ENCODE peak calls at places on chromosomes 4 and X, in five cellular contexts. C is NCI-H1694 treated with DMSO at 0.1 percent for 48 hours, K is uterus, P is dorsolateral prefrontal cortex, T is fibroblast of pulmonary artery. E is an unnamed sample.

GRCh38 chr4:113565702-113566012 is 195.9 kb downstream of the CAMK2D start:
- DNase-seq in C (no peak), K (no peak), P (no peak), T (no peak), E (no peak)

GRCh38 chr4:168587326-168588125 is 90.7 kb downstream of the PALLD start:
- DNase-seq in C (no peak), K (peak), P (no peak), T (peak), E (peak)

GRCh38 chr4:9942921-9943600 is 78.2 kb downstream of the SLC2A9 start:
- DNase-seq in C (no peak), K (no peak), P (no peak), T (no peak), E (no peak)

GRCh38 chr4:173301518-173302201 is 32.5 kb downstream of the HMGB2 start:
- DNase-seq in C (no peak), K (peak), P (no peak), T (peak), E (no peak)

GRCh38 chr4:62080431-62080830 is 880.3 kb downstream of the ADGRL3 start:
- DNase-seq in C (no peak), K (no peak), P (no peak), T (no peak), E (no peak)

GRCh38 chrX:48468693-48469691 is 1.1 kb downstream of the SLC38A5 start:
- DNase-seq in C (peak), K (no peak), P (no peak), T (no peak), E (no peak)

GRCh38 chrX:23773601-23774175 is 9.3 kb upstream of the SAT1 start:
- DNase-seq in C (no peak), K (no peak), P (no peak), T (no peak), E (no peak)

GRCh38 chrX:130887392-130887791 is 15.6 kb downstream of the ENOX2 start:
- DNase-seq in C (no peak), K (no peak), P (no peak), T (no peak), E (no peak)

GRCh38 chr4:153114771-153115321 is 89.4 kb upstream of the TRIM2 start:
- DNase-seq in C (no peak), K (no peak), P (no peak), T (peak), E (no peak)

GRCh38 chr4:37054670-37055069 is 189.9 kb upstream of the NWD2 start:
- DNase-seq in C (no peak), K (no peak), P (no peak), T (no peak), E (no peak)

GRCh38 chr4:164779811-164780216 is 25.9 kb downstream of the SMIM31 start:
- DNase-seq in C (peak), K (no peak), P (no peak), T (peak), E (no peak)

GRCh38 chrX:139058831-139059495 is 347.4 kb upstream of the FGF13 start:
- DNase-seq in C (no peak), K (no peak), P (no peak), T (no peak), E (no peak)

GRCh38 chr4:132065940-132066495 is 1083.1 kb upstream of the PCDH10 start:
- DNase-seq in C (no peak), K (no peak), P (no peak), T (peak), E (no peak)

GRCh38 chr4:163866728-163867313 is 372.3 kb downstream of the TMA16 start:
- DNase-seq in C (no peak), K (no peak), P (no peak), T (no peak), E (no peak)

GRCh38 chr4:75345436-75345835 is 168.8 kb downstream of the RCHY1 start:
- DNase-seq in C (no peak), K (no peak), P (no peak), T (peak), E (no peak)

GRCh38 chrX:85065512-85066198 is 62.0 kb downstream of the APOOL start:
- DNase-seq in C (no peak), K (no peak), P (no peak), T (no peak), E (no peak)

GRCh38 chr4:182578402-182578801 is 335.2 kb downstream of the TENM3 start:
- DNase-seq in C (no peak), K (no peak), P (no peak), T (peak), E (no peak)

GRCh38 chr4:54904953-54905352 is 220.4 kb downstream of the KDR start:
- DNase-seq in C (no peak), K (no peak), P (no peak), T (no peak), E (no peak)

GRCh38 chr4:184192933-184193332 is 24.7 kb downstream of the ENPP6 start:
- DNase-seq in C (no peak), K (no peak), P (no peak), T (no peak), E (no peak)

GRCh38 chr4:13539721-13540445 is 4.4 kb downstream of the NKX3-2 start:
- DNase-seq in C (no peak), K (no peak), P (no peak), T (no peak), E (no peak)

GRCh38 chr4:40755609-40756008 is 5.9 kb downstream of the NSUN7 start:
- DNase-seq in C (no peak), K (no peak), P (no peak), T (no peak), E (no peak)

GRCh38 chrX:100768679-100769338 is 36.9 kb upstream of the SYTL4 start:
- DNase-seq in C (peak), K (peak), P (peak), T (peak), E (peak)

GRCh38 chr4:161585011-161585410 is 578.8 kb downstream of the FSTL5 start:
- DNase-seq in C (no peak), K (no peak), P (no peak), T (no peak), E (no peak)

GRCh38 chr4:76011700-76012387 is 4.5 kb upstream of the CXCL9 start:
- DNase-seq in C (no peak), K (peak), P (no peak), T (peak), E (no peak)

GRCh38 chrX:9465380-9466114 is 689 bp downstream of the TBL1X start:
- DNase-seq in C (no peak), K (no peak), P (no peak), T (no peak), E (peak)

GRCh38 chr4:140602714-140603113 is 34.0 kb upstream of the UCP1 start:
- DNase-seq in C (no peak), K (no peak), P (no peak), T (no peak), E (no peak)

GRCh38 chr4:149047368-149047767 is 605.2 kb upstream of the NR3C2 start:
- DNase-seq in C (no peak), K (no peak), P (no peak), T (no peak), E (no peak)

GRCh38 chrX:149825424-149825823 is 43.7 kb downstream of the MAGEA9 start:
- DNase-seq in C (peak), K (no peak), P (no peak), T (peak), E (no peak)

GRCh38 chr4:48653217-48654014 is 126.7 kb downstream of the FRYL start:
- DNase-seq in C (no peak), K (no peak), P (peak), T (peak), E (peak)

GRCh38 chrX:150854856-150855255 is 43.6 kb downstream of the CD99L2 start:
- DNase-seq in C (peak), K (no peak), P (no peak), T (no peak), E (no peak)

GRCh38 chr4:176193898-176194297 is 1.5 kb downstream of the SPATA4 start:
- DNase-seq in C (no peak), K (no peak), P (no peak), T (peak), E (no peak)

GRCh38 chr4:8702516-8703400 is 110.2 kb downstream of the CPZ start:
- DNase-seq in C (no peak), K (no peak), P (peak), T (no peak), E (peak)

GRCh38 chr4:128393111-128393704 is 105.6 kb upstream of the PGRMC2 start:
- DNase-seq in C (no peak), K (no peak), P (no peak), T (peak), E (no peak)

GRCh38 chr4:26330186-26330787 is 9.5 kb downstream of the RBPJ start:
- DNase-seq in C (peak), K (no peak), P (no peak), T (peak), E (no peak)

GRCh38 chr4:180456928-180457327 is 1786.3 kb upstream of the TENM3 start:
- DNase-seq in C (no peak), K (no peak), P (no peak), T (no peak), E (no peak)

GRCh38 chr4:124941267-124941666 is 228.7 kb upstream of the ANKRD50 start:
- DNase-seq in C (no peak), K (no peak), P (no peak), T (no peak), E (no peak)

GRCh38 chr4:117477925-117478324 is 392.5 kb upstream of the TRAM1L1 start:
- DNase-seq in C (no peak), K (no peak), P (no peak), T (no peak), E (no peak)

GRCh38 chrX:78102100-78102499 is 1.9 kb upstream of the PGK1 start:
- DNase-seq in C (no peak), K (no peak), P (no peak), T (no peak), E (no peak)

GRCh38 chr4:170476351-170476750 is 386.6 kb upstream of the AADAT start:
- DNase-seq in C (no peak), K (no peak), P (no peak), T (no peak), E (no peak)

GRCh38 chrX:41421071-41421729 is 25.9 kb upstream of the NYX start:
- DNase-seq in C (no peak), K (no peak), P (no peak), T (no peak), E (no peak)

E was measured in psoas muscle.